ENCODE peak calls at places on chromosomes 3 and 15, in nine cellular contexts. K is Right ventricle myocardium superior; O is activated CD4-positive, alpha-beta T cell treated with anti-CD3 and anti-CD28 coated beads, Interleukin-2, amount 10 ng/mL, durations not matched to agents 7 days and 5 days; X is foreskin melanocyte; P is T-helper 17 cell; E is GM03348; Y is activated naive CD8-positive, alpha-beta T cell treated with anti-CD3 and anti-CD28 coated beads, Interleukin-2, amount 50 U/mL, for 24 hours; M is right cardiac atrium; Z is C1 segment of cervical spinal cord. C is an unnamed sample.

GRCh38 chr3:134487406-134487805 is 1.5 kb downstream of the CEP63 start:
- DNase-seq in Y (no peak), Z (no peak), E (no peak), M (peak), X (no peak), K (no peak), O (no peak), P (no peak), C (no peak)

GRCh38 chr15:33852570-33852969 is 115.7 kb upstream of the CHRM5 start:
- DNase-seq in K (no peak), E (peak), P (no peak), X (no peak), O (no peak), Y (no peak), M (no peak), Z (no peak), C (no peak)

GRCh38 chr15:71753346-71753745 is 57.0 kb upstream of the NR2E3 start:
- DNase-seq in O (no peak), E (peak), Y (no peak), M (no peak), X (no peak), P (no peak), Z (no peak), K (no peak), C (no peak)

GRCh38 chr3:33911525-33912322 is 113.3 kb downstream of the PDCD6IP start:
- DNase-seq in Y (no peak), E (peak), M (no peak), P (no peak), X (no peak), Z (no peak), O (no peak), K (no peak), C (no peak)

GRCh38 chr3:167777356-167777755 is 41.8 kb downstream of the SERPINI1 start:
- DNase-seq in P (no peak), M (no peak), O (no peak), Z (no peak), E (no peak), Y (no peak), X (no peak), K (no peak), C (no peak)

GRCh38 chr15:97177135-97177704 is 783.3 kb upstream of the ARRDC4 start:
- DNase-seq in E (no peak), Y (no peak), K (no peak), X (no peak), P (no peak), Z (no peak), O (no peak), M (no peak), C (no peak)

GRCh38 chr3:11195721-11196332 is 41.5 kb downstream of the HRH1 start:
- DNase-seq in M (no peak), X (peak), Y (peak), K (no peak), Z (no peak), P (no peak), O (peak), E (peak), C (no peak)

GRCh38 chr15:36590838-36591237 is 11.4 kb downstream of the CDIN1 start:
- DNase-seq in X (no peak), K (no peak), Z (no peak), P (no peak), M (no peak), E (peak), Y (no peak), O (peak), C (no peak)

GRCh38 chr3:108343479-108343870 is 47.1 kb downstream of the HHLA2 start:
- DNase-seq in P (no peak), E (no peak), K (no peak), O (no peak), Y (no peak), Z (no peak), M (no peak), X (no peak), C (no peak)

C was measured in left cardiac atrium.